ENCODE peak calls at places on chromosomes 4 and X, in six cellular contexts. Z is anterior cingulate cortex; D is stimulated activated naive CD8-positive, alpha-beta T cell treated with anti-CD3 and anti-CD28 coated beads, Interleukin-15, Interleukin-2, amounts not matched to agents 100 U/mL and 50 U/mL, for 24 hours; U is fibroblast of mammary gland; P is AG08396; J is H7. I is an unnamed sample.

GRCh38 chrX:63511361-63511760 is 160.2 kb upstream of the SPIN4 start:
- DNase-seq in Z (no peak), D (no peak), U (no peak), P (no peak), J (no peak), I (no peak)

GRCh38 chrX:70292788-70293187 is 2.9 kb downstream of the KIF4A start:
- DNase-seq in Z (no peak), D (no peak), U (no peak), P (no peak), J (no peak), I (no peak)

GRCh38 chrX:66961665-66962064 is 322.8 kb upstream of the EDA2R start:
- DNase-seq in Z (no peak), D (no peak), U (no peak), P (no peak), J (no peak), I (no peak)

GRCh38 chr4:104728380-104729122 is 233.9 kb upstream of the CXXC4 start:
- DNase-seq in Z (no peak), D (no peak), U (peak), P (peak), J (no peak), I (peak)

GRCh38 chr4:79253930-79254329 is 71.9 kb downstream of the NAA11 start:
- DNase-seq in Z (no peak), D (no peak), U (no peak), P (no peak), J (no peak), I (no peak)

GRCh38 chr4:86523333-86523732 is 70.8 kb upstream of the PTPN13 start:
- DNase-seq in Z (no peak), D (no peak), U (no peak), P (no peak), J (no peak), I (no peak)

GRCh38 chr4:95059630-95060029 is 301.9 kb downstream of the BMPR1B start:
- DNase-seq in Z (no peak), D (no peak), U (peak), P (no peak), J (no peak), I (no peak)

GRCh38 chr4:7327341-7327885 is 107.3 kb downstream of the PSAPL1 start:
- DNase-seq in Z (no peak), D (no peak), U (no peak), P (no peak), J (no peak), I (no peak)

GRCh38 chr4:107718351-107718965 is 1.6 kb downstream of the PAPSS1 start:
- DNase-seq in Z (no peak), D (no peak), U (peak), P (no peak), J (no peak), I (no peak)

GRCh38 chr4:52711271-52711670 is 40.0 kb downstream of the ERVMER34-1 start:
- DNase-seq in Z (no peak), D (no peak), U (no peak), P (no peak), J (no peak), I (no peak)

GRCh38 chr4:3871181-3871852 is 105.1 kb downstream of the ADRA2C start:
- DNase-seq in Z (no peak), D (no peak), U (no peak), P (no peak), J (peak), I (peak)

GRCh38 chr4:76571274-76571673 is 136.2 kb downstream of the SHROOM3 start:
- DNase-seq in Z (no peak), D (no peak), U (no peak), P (no peak), J (no peak), I (no peak)

GRCh38 chr4:2817701-2818350 is 24.9 kb downstream of the SH3BP2 start:
- DNase-seq in Z (no peak), D (peak), U (no peak), P (peak), J (peak), I (no peak)

GRCh38 chr4:87430038-87430437 is 7.7 kb downstream of the NUDT9 start:
- DNase-seq in Z (no peak), D (no peak), U (no peak), P (no peak), J (no peak), I (no peak)

GRCh38 chr4:187544461-187545053 is 451.0 kb upstream of the ZFP42 start:
- DNase-seq in Z (no peak), D (no peak), U (no peak), P (no peak), J (no peak), I (no peak)

GRCh38 chr4:81960968-81961367 is 412.8 kb downstream of the HNRNPD start:
- DNase-seq in Z (no peak), D (no peak), U (no peak), P (no peak), J (no peak), I (no peak)

GRCh38 chrX:114959729-114960128 is 57.7 kb downstream of the IL13RA2 start:
- DNase-seq in Z (no peak), D (no peak), U (peak), P (peak), J (peak), I (no peak)

GRCh38 chrX:16589211-16589610 is 60.7 kb upstream of the S100G start:
- DNase-seq in Z (no peak), D (no peak), U (peak), P (peak), J (no peak), I (no peak)

GRCh38 chrX:97743014-97743413 is 859.3 kb downstream of the RPA4 start:
- DNase-seq in Z (no peak), D (peak), U (peak), P (no peak), J (no peak), I (no peak)

GRCh38 chrX:110284159-110284558 is 33.7 kb downstream of the AMMECR1 start:
- DNase-seq in Z (no peak), D (no peak), U (peak), P (peak), J (no peak), I (no peak)

I was measured in RWPE2.